ENCODE peak calls at places on chromosomes 4 and X, in four cellular contexts. O is RWPE1, Q is sigmoid colon, T is left ventricle myocardium inferior. I is an unnamed sample.

GRCh38 chrX:124362761-124363160 is 16.4 kb downstream of the SH2D1A start:
- DNase-seq in O (no peak), Q (no peak), T (no peak), I (no peak)

GRCh38 chr4:148060264-148061138 is 328.6 kb downstream of the ARHGAP10 start:
- DNase-seq in O (peak), Q (no peak), T (no peak), I (no peak)

GRCh38 chr4:76513517-76513916 is 78.5 kb downstream of the SHROOM3 start:
- DNase-seq in O (no peak), Q (no peak), T (no peak), I (no peak)

GRCh38 chr4:1842993-1843448 is 12.9 kb downstream of the LETM1 start:
- DNase-seq in O (no peak), Q (no peak), T (peak), I (no peak)

GRCh38 chr4:116636917-116637316 is 448.5 kb downstream of the TRAM1L1 start:
- DNase-seq in O (no peak), Q (no peak), T (no peak), I (no peak)

GRCh38 chr4:3515646-3516045 is 16.6 kb downstream of the LRPAP1 start:
- DNase-seq in O (no peak), Q (no peak), T (peak), I (no peak)

GRCh38 chrX:37755073-37755472 is 24.8 kb upstream of the CYBB start:
- DNase-seq in O (no peak), Q (no peak), T (no peak), I (no peak)

GRCh38 chr4:83112678-83113428 is 1.7 kb downstream of the PLAC8 start:
- DNase-seq in O (no peak), Q (no peak), T (no peak), I (no peak)

GRCh38 chr4:99979872-99980271 is 29.8 kb upstream of the H2AZ1 start:
- DNase-seq in O (peak), Q (no peak), T (no peak), I (no peak)

GRCh38 chr4:13711233-13711775 is 83.8 kb upstream of the BOD1L1 start:
- DNase-seq in O (no peak), Q (no peak), T (no peak), I (no peak)

GRCh38 chr4:112276113-112276512 is 9.6 kb downstream of the TIFA start:
- DNase-seq in O (no peak), Q (no peak), T (no peak), I (no peak)

GRCh38 chrX:39293203-39293602 is 491.9 kb downstream of the MID1IP1 start:
- DNase-seq in O (no peak), Q (no peak), T (no peak), I (no peak)

GRCh38 chrX:129565046-129565649 is 25.1 kb downstream of the OCRL start:
- DNase-seq in O (no peak), Q (no peak), T (no peak), I (no peak)

GRCh38 chrX:125203379-125203736 is 116.3 kb upstream of the TEX13C start:
- DNase-seq in O (no peak), Q (no peak), T (peak), I (no peak)

GRCh38 chr4:81504685-81505598 is 33.2 kb upstream of the RASGEF1B start:
- DNase-seq in O (no peak), Q (peak), T (peak), I (no peak)

GRCh38 chr4:5969336-5969735 is 48.9 kb downstream of the C4orf50 start:
- DNase-seq in O (no peak), Q (peak), T (no peak), I (no peak)

GRCh38 chr4:92047209-92047877 is 256.4 kb upstream of the GRID2 start:
- DNase-seq in O (no peak), Q (no peak), T (no peak), I (no peak)

GRCh38 chr4:112168719-112169500 is 23.7 kb downstream of the FAM241A start:
- DNase-seq in O (no peak), Q (no peak), T (no peak), I (no peak)

GRCh38 chr4:101871962-101872676 is 81.6 kb downstream of the BANK1 start:
- DNase-seq in O (no peak), Q (no peak), T (no peak), I (no peak)

GRCh38 chr4:67167849-67168248 is 377.5 kb downstream of the CENPC start:
- DNase-seq in O (no peak), Q (no peak), T (no peak), I (no peak)

GRCh38 chr4:7778524-7779193 is 161.0 kb downstream of the AFAP1 start:
- DNase-seq in O (no peak), Q (peak), T (no peak), I (no peak)
- H3K27ac ChIP-seq in O (no peak), Q (peak), T (peak), I (no peak)

GRCh38 chr4:163165217-163166017 is 1.3 kb downstream of the NAF1 start:
- DNase-seq in O (no peak), Q (no peak), T (no peak), I (no peak)
- H3K27ac ChIP-seq in O (no peak), Q (peak), T (peak), I (peak)

DNA sequence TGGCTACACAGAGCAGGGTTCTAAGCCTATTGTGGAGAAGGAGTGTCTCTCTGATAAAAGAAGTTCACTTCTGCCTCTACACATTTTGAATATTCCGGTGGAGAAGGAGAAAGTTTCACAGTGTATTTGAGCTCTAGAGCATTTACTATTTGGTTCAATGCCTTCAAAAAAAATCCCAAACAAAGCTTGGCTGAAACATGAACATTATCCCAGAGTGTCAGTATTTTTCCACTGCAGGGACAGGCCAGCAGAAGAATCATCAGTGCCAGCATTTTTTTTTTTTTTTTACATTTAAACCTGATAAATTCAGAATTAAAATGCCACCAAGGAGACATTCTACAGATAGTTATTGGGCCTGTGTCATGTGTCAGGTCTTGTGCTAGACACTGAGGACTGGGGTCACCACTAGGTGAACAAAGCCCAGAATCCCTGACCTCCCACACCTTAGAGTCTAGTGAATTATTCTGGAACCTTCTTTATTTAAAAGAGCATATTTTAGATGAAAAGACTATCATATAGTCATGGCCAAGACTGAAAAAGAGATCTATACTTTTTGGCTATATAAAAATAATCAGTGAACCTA is 48.0 kb upstream of the NAP1L5 start:
- DNase-seq in O (no peak), Q (no peak), T (no peak), I (no peak)
- H3K27ac ChIP-seq in O (no peak), Q (peak), T (peak), I (no peak)

DNA sequence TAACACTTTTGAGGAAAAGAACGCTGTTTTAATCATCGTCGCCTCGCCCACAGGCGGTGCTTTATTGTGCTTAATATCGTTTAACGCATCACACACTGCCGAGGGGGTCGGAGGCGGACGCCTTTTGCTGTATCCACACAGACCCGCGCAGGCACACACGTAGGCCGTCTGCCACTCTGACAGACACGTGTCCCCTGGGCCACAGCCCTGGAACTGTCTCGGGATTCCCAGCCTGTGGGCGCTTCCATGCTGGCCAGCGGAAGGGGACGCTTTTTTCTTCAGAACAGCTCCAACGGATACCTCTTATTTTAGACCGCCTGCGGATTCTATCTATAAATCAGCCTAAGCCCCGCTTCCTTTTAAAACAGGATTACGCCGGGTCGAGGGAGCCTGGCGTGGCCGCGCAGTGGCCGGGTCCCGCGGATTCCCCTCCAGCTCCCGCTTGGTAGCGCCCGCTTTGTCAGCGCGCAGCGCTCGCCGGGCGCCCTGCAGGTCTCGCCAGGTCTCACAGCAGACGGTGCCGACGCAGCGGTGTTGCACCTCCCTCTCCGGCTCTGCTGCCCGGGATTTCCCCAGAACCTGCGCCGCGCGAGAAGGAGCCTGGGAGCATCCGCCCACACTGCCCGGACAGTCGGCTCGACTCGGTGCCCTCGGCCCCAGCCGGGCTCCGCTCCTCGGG is at the start of gene NOCT:
- DNase-seq in O (peak), Q (peak), T (peak), I (peak)
- H3K27ac ChIP-seq in O (peak), Q (peak), T (peak), I (peak)

GRCh38 chrX:93594780-93595179 is 78.6 kb downstream of the NAP1L3 start:
- DNase-seq in O (no peak), Q (no peak), T (no peak), I (no peak)
- H3K27ac ChIP-seq in O (no peak), Q (no peak), T (no peak), I (no peak)

DNA sequence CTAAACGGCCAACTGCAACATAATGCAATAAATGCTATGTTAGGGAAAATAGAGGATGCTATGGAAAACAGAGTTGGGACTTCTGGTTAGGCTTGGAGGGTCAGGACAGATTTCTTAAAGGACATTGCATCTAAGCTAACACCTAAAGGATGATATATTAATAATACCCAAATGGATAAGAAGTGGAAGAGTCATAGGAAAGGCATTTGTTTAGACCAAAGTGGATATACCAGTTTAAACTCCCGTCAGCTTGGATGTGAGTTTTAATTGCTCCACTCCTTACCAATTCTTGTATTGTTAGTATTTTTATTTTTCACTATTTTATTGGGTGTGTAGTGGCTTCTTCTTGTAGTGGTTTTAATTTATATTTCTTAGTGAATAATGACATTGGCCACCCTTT is 93.9 kb downstream of the PTPN13 start:
- DNase-seq in O (peak), Q (no peak), T (no peak), I (no peak)
- H3K27ac ChIP-seq in O (no peak), Q (no peak), T (no peak), I (no peak)

GRCh38 chrX:47649781-47650163 is 591 bp downstream of the ELK1 start:
- DNase-seq in O (peak), Q (no peak), T (no peak), I (no peak)
- H3K27ac ChIP-seq in O (peak), Q (peak), T (peak), I (peak)

GRCh38 chr4:186727149-186727976 is 3.7 kb upstream of the FAT1 start:
- DNase-seq in O (no peak), Q (no peak), T (no peak), I (no peak)
- H3K27ac ChIP-seq in O (peak), Q (peak), T (peak), I (peak)